ENCODE peak calls at places on chromosomes 11 and 22, in five cellular contexts. X is cardiac muscle cell, O is kidney, A is neural progenitor cell, N is AG04450. F is an unnamed sample.

GRCh38 chr11:67252831-67253239 is 13.4 kb upstream of the GRK2 start:
- DNase-seq in A (peak), O (no peak), X (peak), N (no peak), F (no peak)

GRCh38 chr11:18700375-18700774 is 1.8 kb downstream of the TMEM86A start:
- DNase-seq in X (no peak), N (no peak), O (peak), A (no peak), F (peak)

GRCh38 chr11:106152824-106153223 is 75.4 kb downstream of the AASDHPPT start:
- DNase-seq in X (no peak), O (no peak), A (no peak), N (no peak), F (no peak)

GRCh38 chr11:19868871-19869270 is 156.2 kb downstream of the NAV2 start:
- DNase-seq in O (no peak), A (no peak), N (no peak), X (no peak), F (no peak)

GRCh38 chr22:32475428-32476010 is 908 bp downstream of the FBXO7 start:
- DNase-seq in X (peak), O (no peak), A (peak), N (no peak), F (peak)

GRCh38 chr22:18023509-18024275 is 669 bp downstream of the MICAL3 start:
- DNase-seq in A (peak), N (peak), O (peak), X (peak), F (peak)

GRCh38 chr22:42472671-42473070 is 40.5 kb upstream of the NFAM1 start:
- DNase-seq in O (peak), X (no peak), A (no peak), N (no peak), F (no peak)

GRCh38 chr11:130161441-130161840 is 1.9 kb downstream of the ST14 start:
- DNase-seq in X (no peak), A (no peak), O (no peak), N (no peak), F (no peak)

GRCh38 chr11:76236092-76237026 is 30.1 kb upstream of the WNT11 start:
- DNase-seq in A (peak), O (peak), X (peak), N (no peak), F (no peak)

GRCh38 chr11:76329084-76329648 is 51.8 kb downstream of the THAP12 start:
- DNase-seq in A (peak), N (peak), O (no peak), X (peak), F (no peak)

GRCh38 chr11:11558826-11559225 is 63.0 kb downstream of the GALNT18 start:
- DNase-seq in N (no peak), X (no peak), A (no peak), O (no peak), F (no peak)

GRCh38 chr11:77062924-77063323 is 3.8 kb upstream of the CAPN5 start:
- DNase-seq in N (no peak), O (no peak), A (no peak), X (no peak), F (no peak)

GRCh38 chr11:119991669-119992068 is 146.2 kb downstream of the TRIM29 start:
- DNase-seq in O (peak), A (no peak), N (no peak), X (no peak), F (no peak)

GRCh38 chr22:24585927-24586546 is 6.8 kb downstream of the LRRC75B start:
- DNase-seq in A (no peak), N (no peak), X (no peak), O (peak), F (no peak)

GRCh38 chr22:24008022-24008283 is 2.7 kb upstream of the GSTT4 start:
- DNase-seq in O (no peak), N (no peak), A (no peak), X (no peak), F (no peak)

GRCh38 chr11:122633219-122633829 is 22.2 kb upstream of the UBASH3B start:
- DNase-seq in A (peak), X (peak), O (no peak), N (no peak), F (no peak)

GRCh38 chr11:128484172-128484571 is 103.2 kb downstream of the ETS1 start:
- DNase-seq in N (no peak), A (no peak), X (no peak), O (no peak), F (no peak)

GRCh38 chr11:94845622-94846021 is 77.5 kb downstream of the AMOTL1 start:
- DNase-seq in O (no peak), A (no peak), N (peak), X (no peak), F (no peak)

DNA sequence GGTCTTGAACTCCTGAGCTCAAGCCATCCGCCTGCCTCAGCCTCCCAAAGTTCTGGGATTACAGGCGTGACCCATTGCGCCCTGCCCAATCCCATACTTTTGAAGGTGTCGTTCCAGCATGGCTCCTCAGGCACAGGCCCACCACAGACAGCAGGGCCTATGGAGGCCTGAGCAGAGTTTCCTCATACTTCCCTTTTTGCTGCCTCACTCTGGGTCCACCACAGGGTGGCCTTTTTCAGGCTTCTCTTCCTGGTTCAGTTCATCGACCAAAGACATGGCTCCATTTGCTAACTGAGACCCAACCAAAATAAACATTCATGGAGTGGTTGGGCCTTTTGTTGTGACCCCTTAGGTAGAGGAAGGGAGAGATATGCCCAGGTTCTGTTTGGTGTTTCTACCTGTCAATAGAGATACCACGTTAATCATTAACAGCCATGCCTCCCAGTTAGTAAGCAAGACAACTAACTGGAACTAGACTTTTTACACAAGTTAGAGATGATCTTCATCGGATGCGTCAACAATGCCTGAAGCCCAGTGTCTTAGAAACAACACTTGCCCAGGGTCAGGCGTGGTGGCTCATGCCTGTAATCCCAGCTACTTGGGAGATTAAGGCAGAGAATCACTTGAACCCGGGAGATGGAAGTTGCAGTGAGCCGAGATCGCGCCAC is 35.1 kb downstream of the TRIOBP start:
- DNase-seq in X (no peak), O (no peak), N (no peak), A (no peak), F (no peak)
- H3K27ac ChIP-seq in X (no peak), O (no peak), N (no peak), A (no peak), F (peak)

DNA sequence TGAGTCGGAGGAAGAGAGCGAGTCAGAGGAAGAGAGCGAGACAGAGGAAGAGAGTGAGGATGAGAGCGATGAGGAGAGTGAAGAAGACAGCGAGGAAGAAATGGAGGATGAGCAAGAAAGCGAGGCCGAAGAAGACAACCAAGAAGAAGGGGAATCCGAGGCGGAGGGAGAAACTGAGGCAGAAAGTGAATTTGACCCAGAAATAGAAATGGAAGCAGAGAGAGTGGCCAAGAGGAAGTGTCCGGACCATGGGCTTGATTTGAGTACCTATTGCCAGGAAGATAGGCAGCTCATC is 780 bp downstream of the TRIM44 start:
- DNase-seq in N (no peak), O (no peak), A (no peak), X (no peak), F (no peak)
- H3K4me3 ChIP-seq in N (peak), O (peak), A (peak), X (peak), F (peak)

GRCh38 chr22:47474895-47475294 is 712.4 kb downstream of the TBC1D22A start:
- DNase-seq in A (no peak), N (no peak), O (no peak), X (no peak), F (no peak)
- H3K27ac ChIP-seq in A (no peak), N (no peak), O (no peak), X (no peak), F (no peak)

GRCh38 chr11:280762-281485 is 2.7 kb downstream of the NLRP6 start:
- DNase-seq in X (no peak), N (no peak), A (no peak), O (no peak), F (no peak)
- H3K4me3 ChIP-seq in X (no peak), N (no peak), A (no peak), O (peak), F (no peak)

GRCh38 chr11:126063510-126063858 is 818 bp upstream of the CDON start:
- DNase-seq in A (no peak), X (no peak), O (no peak), N (no peak), F (no peak)
- H3K27ac ChIP-seq in A (no peak), X (no peak), O (no peak), N (no peak), F (no peak)

GRCh38 chr11:27362749-27363575 is at the start of gene CCDC34:
- DNase-seq in N (peak), A (peak), O (peak), X (peak), F (peak)
- H3K4me3 ChIP-seq in N (peak), A (peak), O (peak), X (peak), F (peak)